ENCODE peak calls at places on chromosomes 3 and 15, in seven cellular contexts. One of them, this sample, is unnamed.
A peak's percentile ranks its signal among the peaks of the same experiment; 100 is the strongest.

GRCh38 chr15:85551221-85551832 is 170.9 kb downstream of the AKAP13 start:
- DNase-seq in OCI-LY7: no peak
- DNase-seq in lower lobe of right lung: no peak
- DNase-seq in thyroid gland: no peak
- DNase-seq in adrenal gland: no peak
- DNase-seq in gastrocnemius medialis: no peak
- DNase-seq in endodermal cell: no peak
- DNase-seq in this sample: no peak

GRCh38 chr3:23161308-23161707 is 41.8 kb upstream of the UBE2E2 start:
- DNase-seq in adrenal gland: no peak
- DNase-seq in lower lobe of right lung: no peak
- DNase-seq in endodermal cell: no peak
- DNase-seq in thyroid gland: no peak
- DNase-seq in OCI-LY7: no peak
- DNase-seq in gastrocnemius medialis: no peak
- DNase-seq in this sample: no peak

GRCh38 chr3:181868576-181868975 is 156.9 kb downstream of the SOX2 start:
- DNase-seq in gastrocnemius medialis: no peak
- DNase-seq in thyroid gland: no peak
- DNase-seq in endodermal cell: peak; percentile 57
- DNase-seq in OCI-LY7: peak; percentile 41
- DNase-seq in adrenal gland: no peak
- DNase-seq in lower lobe of right lung: no peak
- DNase-seq in this sample: no peak

GRCh38 chr3:45548724-45549123 is 45.8 kb upstream of the LIMD1 start:
- DNase-seq in OCI-LY7: no peak
- DNase-seq in thyroid gland: no peak
- DNase-seq in adrenal gland: no peak
- DNase-seq in endodermal cell: no peak
- DNase-seq in lower lobe of right lung: no peak
- DNase-seq in gastrocnemius medialis: no peak
- DNase-seq in this sample: no peak

GRCh38 chr3:57778499-57778898 is 22.4 kb downstream of the SLMAP start:
- DNase-seq in lower lobe of right lung: no peak
- DNase-seq in OCI-LY7: no peak
- DNase-seq in thyroid gland: no peak
- DNase-seq in gastrocnemius medialis: no peak
- DNase-seq in adrenal gland: no peak
- DNase-seq in endodermal cell: no peak
- DNase-seq in this sample: no peak

GRCh38 chr15:99131441-99132023 is 26.7 kb downstream of the SYNM start:
- DNase-seq in adrenal gland: peak; percentile 19
- DNase-seq in OCI-LY7: no peak
- DNase-seq in endodermal cell: peak; percentile 43
- DNase-seq in thyroid gland: no peak
- DNase-seq in gastrocnemius medialis: no peak
- DNase-seq in lower lobe of right lung: peak; percentile 43
- DNase-seq in this sample: no peak

GRCh38 chr3:125389282-125389681 is 14.2 kb upstream of the ZNF148 start:
- DNase-seq in OCI-LY7: no peak
- DNase-seq in gastrocnemius medialis: no peak
- DNase-seq in endodermal cell: no peak
- DNase-seq in adrenal gland: no peak
- DNase-seq in lower lobe of right lung: no peak
- DNase-seq in thyroid gland: no peak
- DNase-seq in this sample: no peak

GRCh38 chr3:107574650-107575049 is 51.9 kb downstream of the BBX start:
- DNase-seq in thyroid gland: peak; percentile 12
- DNase-seq in lower lobe of right lung: no peak
- DNase-seq in OCI-LY7: peak; percentile 36
- DNase-seq in gastrocnemius medialis: no peak
- DNase-seq in adrenal gland: no peak
- DNase-seq in endodermal cell: no peak
- DNase-seq in this sample: no peak

GRCh38 chr3:180871901-180872300 is 40.6 kb upstream of the FXR1 start:
- DNase-seq in thyroid gland: no peak
- DNase-seq in endodermal cell: no peak
- DNase-seq in adrenal gland: no peak
- DNase-seq in OCI-LY7: no peak
- DNase-seq in gastrocnemius medialis: peak; percentile 59
- DNase-seq in lower lobe of right lung: no peak
- DNase-seq in this sample: no peak

GRCh38 chr15:57375827-57376694 is at the start of gene CGNL1:
- DNase-seq in endodermal cell: peak; percentile 87
- DNase-seq in gastrocnemius medialis: no peak
- DNase-seq in lower lobe of right lung: peak; percentile 56
- DNase-seq in thyroid gland: peak; percentile 70
- DNase-seq in OCI-LY7: no peak
- DNase-seq in adrenal gland: peak; percentile 47
- DNase-seq in this sample: no peak

GRCh38 chr15:79442911-79443310 is 10.8 kb downstream of the MINAR1 start:
- DNase-seq in adrenal gland: no peak
- DNase-seq in endodermal cell: no peak
- DNase-seq in lower lobe of right lung: no peak
- DNase-seq in OCI-LY7: no peak
- DNase-seq in thyroid gland: no peak
- DNase-seq in gastrocnemius medialis: peak; percentile 62
- DNase-seq in this sample: no peak

GRCh38 chr3:16264708-16265454 is at the start of the genes DPH3 and OXNAD1:
- DNase-seq in OCI-LY7: peak; percentile 100
- DNase-seq in adrenal gland: peak; percentile 100
- DNase-seq in gastrocnemius medialis: peak; percentile 100
- DNase-seq in lower lobe of right lung: peak; percentile 100
- DNase-seq in endodermal cell: peak; percentile 100
- DNase-seq in thyroid gland: peak; percentile 100
- DNase-seq in this sample: peak; percentile 100

GRCh38 chr3:129087138-129087702 is 26.6 kb downstream of the GP9 start:
- DNase-seq in gastrocnemius medialis: no peak
- DNase-seq in lower lobe of right lung: no peak
- DNase-seq in endodermal cell: no peak
- DNase-seq in adrenal gland: no peak
- DNase-seq in OCI-LY7: no peak
- DNase-seq in thyroid gland: no peak
- DNase-seq in this sample: peak; percentile 73

GRCh38 chr15:80484312-80484981 is 80.3 kb downstream of the ARNT2 start:
- DNase-seq in endodermal cell: no peak
- DNase-seq in OCI-LY7: no peak
- DNase-seq in gastrocnemius medialis: no peak
- DNase-seq in adrenal gland: no peak
- DNase-seq in thyroid gland: no peak
- DNase-seq in lower lobe of right lung: no peak
- DNase-seq in this sample: no peak

GRCh38 chr3:61981005-61981404 is 392.3 kb downstream of the FEZF2 start:
- DNase-seq in OCI-LY7: no peak
- DNase-seq in adrenal gland: no peak
- DNase-seq in thyroid gland: no peak
- DNase-seq in gastrocnemius medialis: no peak
- DNase-seq in lower lobe of right lung: no peak
- DNase-seq in endodermal cell: no peak
- DNase-seq in this sample: no peak

GRCh38 chr15:69035205-69035917 is 20.9 kb downstream of the NOX5 start:
- DNase-seq in thyroid gland: peak; percentile 44
- DNase-seq in lower lobe of right lung: no peak
- DNase-seq in endodermal cell: peak; percentile 90
- DNase-seq in gastrocnemius medialis: no peak
- DNase-seq in adrenal gland: no peak
- DNase-seq in OCI-LY7: no peak
- DNase-seq in this sample: peak; percentile 2

GRCh38 chr15:63221346-63221745 is 31.9 kb downstream of the RAB8B start:
- DNase-seq in endodermal cell: no peak
- DNase-seq in lower lobe of right lung: no peak
- DNase-seq in OCI-LY7: no peak
- DNase-seq in thyroid gland: peak; percentile 15
- DNase-seq in gastrocnemius medialis: peak; percentile 59
- DNase-seq in adrenal gland: peak; percentile 46
- DNase-seq in this sample: peak; percentile 80

GRCh38 chr3:159860727-159861126 is 127.9 kb upstream of the IL12A start:
- DNase-seq in lower lobe of right lung: no peak
- DNase-seq in gastrocnemius medialis: no peak
- DNase-seq in thyroid gland: no peak
- DNase-seq in OCI-LY7: peak; percentile 4
- DNase-seq in adrenal gland: no peak
- DNase-seq in endodermal cell: no peak
- DNase-seq in this sample: no peak

GRCh38 chr3:184315871-184316661 is 1.7 kb downstream of the EIF4G1 start:
- DNase-seq in gastrocnemius medialis: no peak
- DNase-seq in thyroid gland: peak; percentile 21
- DNase-seq in lower lobe of right lung: no peak
- DNase-seq in adrenal gland: no peak
- DNase-seq in OCI-LY7: no peak
- DNase-seq in endodermal cell: no peak
- DNase-seq in this sample: no peak

GRCh38 chr3:184317201-184317600 is 2.8 kb downstream of the EIF4G1 start:
- DNase-seq in lower lobe of right lung: no peak
- DNase-seq in endodermal cell: no peak
- DNase-seq in gastrocnemius medialis: no peak
- DNase-seq in thyroid gland: no peak
- DNase-seq in OCI-LY7: no peak
- DNase-seq in adrenal gland: no peak
- DNase-seq in this sample: no peak

GRCh38 chr3:184315506-184315867 is 1.1 kb downstream of the EIF4G1 start:
- DNase-seq in adrenal gland: no peak
- DNase-seq in lower lobe of right lung: no peak
- DNase-seq in thyroid gland: no peak
- DNase-seq in OCI-LY7: no peak
- DNase-seq in gastrocnemius medialis: no peak
- DNase-seq in endodermal cell: no peak
- DNase-seq in this sample: no peak

GRCh38 chr3:184314700-184315505 is 497 bp downstream of the EIF4G1 start:
- DNase-seq in endodermal cell: peak; percentile 78
- DNase-seq in thyroid gland: peak; percentile 87
- DNase-seq in gastrocnemius medialis: peak; percentile 84
- DNase-seq in lower lobe of right lung: peak; percentile 87
- DNase-seq in adrenal gland: peak; percentile 83
- DNase-seq in OCI-LY7: peak; percentile 52
- DNase-seq in this sample: peak; percentile 89

GRCh38 chr3:184316792-184317191 is 2.4 kb downstream of the EIF4G1 start:
- DNase-seq in endodermal cell: no peak
- DNase-seq in lower lobe of right lung: no peak
- DNase-seq in OCI-LY7: no peak
- DNase-seq in gastrocnemius medialis: no peak
- DNase-seq in adrenal gland: no peak
- DNase-seq in thyroid gland: no peak
- DNase-seq in this sample: no peak
- H3K4me3 ChIP-seq in endodermal cell: peak overlapping the region; percentile 95
- H3K4me3 ChIP-seq in lower lobe of right lung: peak overlapping the region; percentile 94
- H3K4me3 ChIP-seq in OCI-LY7: peak overlapping the region; percentile 97
- H3K4me3 ChIP-seq in gastrocnemius medialis: peak overlapping the region; percentile 86
- H3K4me3 ChIP-seq in adrenal gland: peak overlapping the region; percentile 95
- H3K4me3 ChIP-seq in thyroid gland: no peak overlapping the region
- H3K4me3 ChIP-seq in this sample: peak overlapping the region; percentile 76

GRCh38 chr3:144942093-144942492 is 970.5 kb downstream of the DIPK2A start:
- DNase-seq in thyroid gland: no peak
- DNase-seq in lower lobe of right lung: no peak
- DNase-seq in OCI-LY7: no peak
- DNase-seq in endodermal cell: no peak
- DNase-seq in gastrocnemius medialis: no peak
- DNase-seq in adrenal gland: no peak
- DNase-seq in this sample: no peak

GRCh38 chr3:144948711-144949110 is 977.1 kb downstream of the DIPK2A start:
- DNase-seq in endodermal cell: no peak
- DNase-seq in thyroid gland: no peak
- DNase-seq in gastrocnemius medialis: no peak
- DNase-seq in lower lobe of right lung: no peak
- DNase-seq in adrenal gland: no peak
- DNase-seq in OCI-LY7: no peak
- DNase-seq in this sample: no peak

GRCh38 chr3:144942501-144943197 is 971.0 kb downstream of the DIPK2A start:
- DNase-seq in adrenal gland: no peak
- DNase-seq in gastrocnemius medialis: no peak
- DNase-seq in lower lobe of right lung: no peak
- DNase-seq in thyroid gland: no peak
- DNase-seq in endodermal cell: no peak
- DNase-seq in OCI-LY7: no peak
- DNase-seq in this sample: no peak

DNA sequence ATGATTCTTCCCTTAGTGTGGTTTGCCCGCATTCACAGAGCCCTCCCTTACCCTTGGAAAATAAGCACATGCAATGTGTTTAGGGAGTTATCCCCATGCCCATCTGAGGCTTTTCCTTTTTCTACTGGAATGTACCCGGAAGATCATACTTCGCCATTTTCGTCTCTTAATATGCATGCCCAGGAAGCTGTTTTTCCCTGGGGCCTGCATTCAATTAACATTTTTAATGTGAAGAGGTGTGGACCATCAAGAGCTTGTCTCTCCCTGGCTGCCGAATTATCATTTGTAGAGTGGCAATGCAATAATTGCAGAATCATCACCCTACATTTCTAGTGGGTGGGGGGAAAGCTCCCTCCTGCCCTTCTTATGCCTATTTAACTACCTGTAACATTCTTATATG is 976.3 kb downstream of the DIPK2A start:
- DNase-seq in gastrocnemius medialis: no peak
- DNase-seq in OCI-LY7: no peak
- DNase-seq in thyroid gland: no peak
- DNase-seq in lower lobe of right lung: no peak
- DNase-seq in adrenal gland: no peak
- DNase-seq in endodermal cell: no peak
- DNase-seq in this sample: no peak
- H3K9me3 ChIP-seq in gastrocnemius medialis: no peaks in the 10 kb centered on the region
- H3K9me3 ChIP-seq in OCI-LY7: no peaks in the 10 kb centered on the region
- H3K9me3 ChIP-seq in thyroid gland: no peaks in the 10 kb centered on the region
- H3K9me3 ChIP-seq in lower lobe of right lung: no peaks in the 10 kb centered on the region
- H3K9me3 ChIP-seq in adrenal gland: no peaks in the 10 kb centered on the region
- H3K9me3 ChIP-seq in endodermal cell: peaks cover 21% of the 10 kb centered on the region
- H3K9me3 ChIP-seq in this sample: no peaks in the 10 kb centered on the region

GRCh38 chr3:50340404-50341329 is at the start of gene RASSF1:
- DNase-seq in endodermal cell: peak; percentile 71
- DNase-seq in gastrocnemius medialis: peak; percentile 55
- DNase-seq in thyroid gland: peak; percentile 41
- DNase-seq in adrenal gland: peak; percentile 52
- DNase-seq in lower lobe of right lung: peak; percentile 89
- DNase-seq in OCI-LY7: peak; percentile 52
- DNase-seq in this sample: peak; percentile 83

GRCh38 chr3:50336452-50337174 is 4.0 kb downstream of the RASSF1 start:
- DNase-seq in lower lobe of right lung: no peak
- DNase-seq in endodermal cell: no peak
- DNase-seq in thyroid gland: no peak
- DNase-seq in adrenal gland: no peak
- DNase-seq in gastrocnemius medialis: no peak
- DNase-seq in OCI-LY7: no peak
- DNase-seq in this sample: no peak

GRCh38 chr3:50337175-50337861 is 3.3 kb downstream of the RASSF1 start:
- DNase-seq in thyroid gland: peak; percentile 100
- DNase-seq in lower lobe of right lung: peak; percentile 100
- DNase-seq in gastrocnemius medialis: peak; percentile 100
- DNase-seq in OCI-LY7: peak; percentile 98
- DNase-seq in adrenal gland: peak; percentile 100
- DNase-seq in endodermal cell: peak; percentile 100
- DNase-seq in this sample: peak; percentile 100

GRCh38 chr3:50339485-50340196 is 995 bp downstream of the RASSF1 start:
- DNase-seq in adrenal gland: no peak
- DNase-seq in endodermal cell: no peak
- DNase-seq in OCI-LY7: no peak
- DNase-seq in gastrocnemius medialis: no peak
- DNase-seq in thyroid gland: no peak
- DNase-seq in lower lobe of right lung: peak; percentile 48
- DNase-seq in this sample: no peak

GRCh38 chr3:50338989-50339388 is 1.6 kb downstream of the RASSF1 start:
- DNase-seq in thyroid gland: no peak
- DNase-seq in adrenal gland: no peak
- DNase-seq in endodermal cell: no peak
- DNase-seq in lower lobe of right lung: no peak
- DNase-seq in gastrocnemius medialis: no peak
- DNase-seq in OCI-LY7: peak; percentile 44
- DNase-seq in this sample: no peak
- H3K4me3 ChIP-seq in thyroid gland: no peak overlapping the region
- H3K4me3 ChIP-seq in adrenal gland: no peak overlapping the region
- H3K4me3 ChIP-seq in endodermal cell: no peak overlapping the region
- H3K4me3 ChIP-seq in lower lobe of right lung: peak overlapping the region; percentile 84
- H3K4me3 ChIP-seq in gastrocnemius medialis: no peak overlapping the region
- H3K4me3 ChIP-seq in OCI-LY7: peak overlapping the region; percentile 90
- H3K4me3 ChIP-seq in this sample: no peak overlapping the region

GRCh38 chr15:94893091-94893490 is 661.7 kb downstream of the MCTP2 start:
- DNase-seq in gastrocnemius medialis: no peak
- DNase-seq in thyroid gland: no peak
- DNase-seq in endodermal cell: no peak
- DNase-seq in OCI-LY7: no peak
- DNase-seq in adrenal gland: no peak
- DNase-seq in lower lobe of right lung: no peak
- DNase-seq in this sample: no peak
- H3K9me3 ChIP-seq in gastrocnemius medialis: no peaks in the 10 kb centered on the region
- H3K9me3 ChIP-seq in thyroid gland: no peaks in the 10 kb centered on the region
- H3K9me3 ChIP-seq in endodermal cell: peaks cover 10% of the 10 kb centered on the region
- H3K9me3 ChIP-seq in OCI-LY7: no peaks in the 10 kb centered on the region
- H3K9me3 ChIP-seq in adrenal gland: no peaks in the 10 kb centered on the region
- H3K9me3 ChIP-seq in lower lobe of right lung: no peaks in the 10 kb centered on the region
- H3K9me3 ChIP-seq in this sample: no peaks in the 10 kb centered on the region